ENCODE peak calls at places on chromosomes 12 and 14, in seven cellular contexts. Z is pancreas, T is body of pancreas, M is Calu3, E is lower leg skin, S is cardiac muscle cell, Y is uterus. A is an unnamed sample.
A peak's percentile ranks its signal among the peaks of the same experiment; 100 is the strongest.

GRCh38 chr14:35159742-35160409 is 37.5 kb downstream of the PRORP start:
- DNase-seq in Z (no peak), T (no peak), M (peak; percentile 14), E (no peak), S (no peak), Y (no peak), A (no peak)

GRCh38 chr12:75909714-75910451 is 121.7 kb downstream of the PHLDA1 start:
- DNase-seq in Z (peak; percentile 14), T (peak; percentile 41), M (no peak), E (no peak), S (no peak), Y (no peak), A (no peak)

GRCh38 chr12:7935773-7936581 is at the start of gene SLC2A3:
- DNase-seq in Z (peak; percentile 6), T (peak; percentile 58), M (no peak), E (peak; percentile 90), S (peak; percentile 74), Y (peak; percentile 73), A (no peak)

GRCh38 chr12:100794441-100795192 is at the start of gene ANO4:
- DNase-seq in Z (no peak), T (no peak), M (no peak), E (no peak), S (peak; percentile 24), Y (peak; percentile 22), A (no peak)

GRCh38 chr12:58346032-58346632 is 404.8 kb downstream of the ATP23 start:
- DNase-seq in Z (no peak), T (no peak), M (no peak), E (no peak), S (peak; percentile 51), Y (no peak), A (no peak)

GRCh38 chr12:75854681-75855309 is 176.8 kb downstream of the PHLDA1 start:
- DNase-seq in Z (no peak), T (no peak), M (no peak), E (no peak), S (no peak), Y (no peak), A (no peak)

GRCh38 chr14:64410084-64410774 is 22.1 kb downstream of the MTHFD1 start:
- DNase-seq in Z (no peak), T (no peak), M (peak; percentile 24), E (peak; percentile 26), S (no peak), Y (no peak), A (no peak)

GRCh38 chr14:68966872-68967301 is 12.2 kb downstream of the ACTN1 start:
- DNase-seq in Z (no peak), T (peak; percentile 44), M (peak; percentile 46), E (no peak), S (peak; percentile 46), Y (peak; percentile 37), A (no peak)

GRCh38 chr12:2739832-2740641 is 54.7 kb upstream of the FKBP4 start:
- DNase-seq in Z (peak; percentile 13), T (peak; percentile 39), M (peak; percentile 43), E (no peak), S (peak; percentile 45), Y (no peak), A (no peak)

GRCh38 chr12:97160277-97160676 is 253.2 kb downstream of the NEDD1 start:
- DNase-seq in Z (no peak), T (no peak), M (no peak), E (no peak), S (no peak), Y (no peak), A (no peak)

GRCh38 chr14:51004352-51004800 is 60.1 kb upstream of the PYGL start:
- DNase-seq in Z (no peak), T (no peak), M (peak; percentile 7), E (no peak), S (peak; percentile 45), Y (no peak), A (no peak)

GRCh38 chr12:3795096-3795799 is 42.3 kb upstream of the CRACR2A start:
- DNase-seq in Z (no peak), T (peak; percentile 2), M (no peak), E (no peak), S (no peak), Y (no peak), A (no peak)

GRCh38 chr12:16612647-16613046 is 6.7 kb upstream of the LMO3 start:
- DNase-seq in Z (no peak), T (no peak), M (no peak), E (no peak), S (no peak), Y (no peak), A (no peak)

GRCh38 chr12:124297389-124297788 is 2.5 kb downstream of the RFLNA start:
- DNase-seq in Z (no peak), T (no peak), M (no peak), E (no peak), S (no peak), Y (no peak), A (no peak)

GRCh38 chr14:60922050-60922449 is 58.8 kb downstream of the TRMT5 start:
- DNase-seq in Z (no peak), T (no peak), M (no peak), E (no peak), S (no peak), Y (no peak), A (no peak)

GRCh38 chr12:33605776-33606175 is 166.2 kb upstream of the SYT10 start:
- DNase-seq in Z (no peak), T (no peak), M (peak; percentile 23), E (no peak), S (peak; percentile 46), Y (no peak), A (no peak)

GRCh38 chr12:50271724-50272247 is 11.5 kb downstream of the LIMA1 start:
- DNase-seq in Z (no peak), T (no peak), M (no peak), E (no peak), S (no peak), Y (no peak), A (no peak)

GRCh38 chr12:25839470-25839869 is 119.0 kb upstream of the RASSF8 start:
- DNase-seq in Z (no peak), T (no peak), M (no peak), E (no peak), S (no peak), Y (no peak), A (no peak)

GRCh38 chr14:90903101-90903500 is 86.9 kb upstream of the TTC7B start:
- DNase-seq in Z (peak; percentile 11), T (peak; percentile 63), M (peak; percentile 63), E (no peak), S (peak; percentile 68), Y (peak; percentile 66), A (no peak)

GRCh38 chr12:124469193-124469888 is 98.1 kb downstream of the NCOR2 start:
- DNase-seq in Z (no peak), T (no peak), M (no peak), E (no peak), S (no peak), Y (no peak), A (no peak)

GRCh38 chr12:48004039-48004940 is at the start of gene COL2A1:
- DNase-seq in Z (no peak), T (no peak), M (no peak), E (peak; percentile 86), S (peak; percentile 78), Y (no peak), A (peak; percentile 84)

DNA sequence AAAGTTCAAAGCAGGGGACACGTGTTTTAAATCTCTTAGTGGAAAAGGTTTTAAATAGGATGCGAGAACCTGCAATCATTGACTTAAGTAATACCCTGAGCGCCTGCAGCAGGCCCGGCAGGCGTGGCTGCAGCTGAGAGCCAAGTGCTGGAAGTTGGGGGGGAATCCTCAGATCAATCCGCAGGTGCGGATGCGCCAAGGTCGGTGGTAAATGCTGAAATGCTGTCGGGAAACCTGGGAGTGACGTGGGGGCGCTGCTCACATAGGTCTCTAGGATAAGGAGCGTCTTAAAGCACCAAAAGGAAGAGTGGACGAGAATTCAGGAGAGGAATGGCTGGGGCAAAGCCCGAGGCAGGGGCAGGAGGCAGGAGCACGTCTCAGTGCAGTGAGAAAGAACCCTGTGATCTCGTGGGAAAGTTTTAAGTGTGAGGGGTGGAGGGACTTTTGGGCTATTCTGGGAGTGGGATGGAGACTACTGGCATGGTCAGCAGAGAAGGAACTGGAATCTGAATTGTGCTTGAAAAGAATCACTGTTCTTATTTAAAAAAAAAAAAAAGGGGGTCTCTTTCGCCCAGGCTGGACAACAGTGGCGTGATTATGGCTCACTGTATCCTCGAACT is 883 bp upstream of the CDCA4 start:
- DNase-seq in Z (peak; percentile 23), T (peak; percentile 31), M (peak; percentile 79), E (no peak), S (peak; percentile 58), Y (peak; percentile 43), A (no peak)
- TF ChIP-seq CTCF in Z (no peak), T (no peak), M (no peak), E (no peak), S (peak; percentile 12), Y (no peak), A (peak; percentile 24)

GRCh38 chr14:106848330-106849121 is 1322.1 kb downstream of the TMEM121 start:
- DNase-seq in Z (peak; percentile 48), T (peak; percentile 70), M (peak; percentile 68), E (no peak), S (no peak), Y (peak; percentile 31), A (no peak)
- TF ChIP-seq CTCF in Z (peak; percentile 9), T (peak; percentile 45), M (peak; percentile 38), E (no peak), S (no peak), Y (no peak), A (no peak)

DNA sequence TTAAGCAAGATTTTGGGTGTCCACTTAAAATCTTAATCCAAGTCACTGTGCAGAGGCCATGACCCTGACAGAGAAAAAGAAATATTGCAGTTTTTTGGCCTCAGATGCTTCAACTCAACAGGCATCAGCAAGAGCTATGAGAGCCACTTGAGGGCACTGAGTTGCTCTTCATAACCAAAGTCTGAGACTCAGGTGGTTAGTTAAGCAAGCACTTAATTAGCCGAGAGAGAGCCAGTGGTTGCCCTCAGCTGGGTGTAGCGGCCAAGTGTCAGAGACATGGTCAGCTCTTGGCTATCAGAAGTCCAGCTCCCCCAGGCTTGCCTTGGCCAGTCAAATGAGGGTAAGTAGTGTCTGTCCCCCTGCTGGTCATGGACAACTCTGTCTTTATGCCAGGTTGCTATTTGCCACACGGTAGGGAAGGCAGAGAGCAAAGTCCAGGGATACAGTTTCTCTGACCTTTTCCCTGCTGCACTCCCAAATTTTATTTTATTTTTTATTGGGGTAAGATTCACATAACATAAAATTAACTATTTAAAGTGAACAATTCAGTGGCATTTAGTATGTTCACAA is 9.0 kb upstream of the KRT71 start:
- DNase-seq in Z (no peak), T (no peak), M (peak; percentile 17), E (no peak), S (no peak), Y (no peak), A (no peak)
- TF ChIP-seq CTCF in Z (no peak), T (no peak), M (peak; percentile 22), E (no peak), S (peak; percentile 45), Y (no peak), A (peak; percentile 58)

DNA sequence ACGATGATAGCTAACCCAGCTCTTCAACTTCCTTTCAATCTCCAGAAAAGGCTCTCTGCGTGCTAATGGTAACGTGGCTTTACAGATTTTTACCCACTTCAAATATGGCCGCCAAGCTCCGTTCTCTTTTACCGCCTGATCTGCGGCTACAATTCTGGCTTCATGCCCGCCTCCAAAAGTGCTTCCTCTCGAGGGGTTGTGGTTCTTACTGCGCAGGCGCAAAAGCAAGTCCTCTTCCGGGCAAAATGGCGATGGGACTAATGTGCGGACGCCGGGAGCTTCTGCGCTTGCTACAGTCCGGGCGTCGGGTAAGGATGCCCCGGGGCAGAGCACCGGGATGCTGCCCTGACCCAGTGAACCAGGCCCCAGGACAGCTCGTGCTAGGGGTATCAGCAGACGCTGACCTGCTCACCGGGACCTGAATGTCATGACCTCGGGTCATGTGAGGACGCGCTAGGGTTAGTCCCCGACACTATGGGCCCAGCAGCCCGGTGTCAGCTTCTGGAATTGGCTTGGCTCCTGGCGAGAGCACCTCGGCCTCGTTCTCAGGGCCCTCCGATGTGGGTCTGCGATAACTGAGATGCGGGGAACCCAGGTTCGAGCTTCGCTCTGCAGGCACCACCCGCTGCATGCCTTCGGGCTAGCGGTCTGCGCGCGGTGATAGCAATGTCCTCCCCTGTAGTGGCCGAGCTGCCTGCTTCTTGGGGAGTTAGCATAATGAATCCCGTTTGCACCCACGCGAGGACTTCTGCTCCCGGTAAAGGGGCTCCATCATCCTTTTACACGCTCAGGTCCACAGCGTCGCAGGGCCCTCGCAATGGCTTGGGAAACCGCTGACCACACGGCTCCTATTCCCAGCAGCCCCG is at the start of gene OXA1L:
- DNase-seq in Z (peak; percentile 96), T (peak; percentile 99), M (peak; percentile 93), E (peak; percentile 99), S (peak; percentile 97), Y (peak; percentile 99), A (peak; percentile 95)
- TF ChIP-seq CTCF in Z (no peak), T (no peak), M (no peak), E (no peak), S (no peak), Y (no peak), A (no peak)